ENCODE peak calls at places on chromosomes 16 and 17, in ten cellular contexts. One of them, this sample, is unnamed.

GRCh38 chr17:74449773-74450172 is 16.7 kb upstream of the CD300A start:
- DNase-seq in Calu3: no peak
- DNase-seq in WTC11: no peak
- DNase-seq in RWPE1: no peak
- DNase-seq in lower leg skin: no peak
- DNase-seq in tibial nerve: no peak
- DNase-seq in GM13976: no peak
- DNase-seq in progenitor cell of endocrine pancreas: no peak
- DNase-seq in mammary epithelial cell: no peak
- DNase-seq in HL-60: no peak
- DNase-seq in this sample: no peak

GRCh38 chr17:73953206-73954033 is 250.1 kb upstream of the RPL38 start:
- DNase-seq in Calu3: no peak
- DNase-seq in WTC11: no peak
- DNase-seq in RWPE1: no peak
- DNase-seq in lower leg skin: no peak
- DNase-seq in tibial nerve: no peak
- DNase-seq in GM13976: no peak
- DNase-seq in progenitor cell of endocrine pancreas: no peak
- DNase-seq in mammary epithelial cell: no peak
- DNase-seq in HL-60: no peak
- DNase-seq in this sample: no peak

GRCh38 chr17:75922173-75922961 is 17.7 kb upstream of the MRPL38 start:
- DNase-seq in Calu3: no peak
- DNase-seq in WTC11: no peak
- DNase-seq in RWPE1: no peak
- DNase-seq in lower leg skin: no peak
- DNase-seq in tibial nerve: no peak
- DNase-seq in GM13976: no peak
- DNase-seq in progenitor cell of endocrine pancreas: no peak
- DNase-seq in mammary epithelial cell: no peak
- DNase-seq in HL-60: no peak
- DNase-seq in this sample: no peak

GRCh38 chr16:10076037-10076436 is 106.2 kb downstream of the GRIN2A start:
- DNase-seq in Calu3: no peak
- DNase-seq in WTC11: no peak
- DNase-seq in RWPE1: no peak
- DNase-seq in lower leg skin: no peak
- DNase-seq in tibial nerve: no peak
- DNase-seq in GM13976: no peak
- DNase-seq in progenitor cell of endocrine pancreas: no peak
- DNase-seq in mammary epithelial cell: no peak
- DNase-seq in HL-60: no peak
- DNase-seq in this sample: no peak

GRCh38 chr17:76432712-76433336 is 20.1 kb downstream of the UBE2O start:
- DNase-seq in Calu3: no peak
- DNase-seq in WTC11: no peak
- DNase-seq in RWPE1: no peak
- DNase-seq in lower leg skin: no peak
- DNase-seq in tibial nerve: no peak
- DNase-seq in GM13976: no peak
- DNase-seq in progenitor cell of endocrine pancreas: no peak
- DNase-seq in mammary epithelial cell: no peak
- DNase-seq in HL-60: no peak
- DNase-seq in this sample: no peak

GRCh38 chr16:49567940-49568339 is 194.3 kb downstream of the C16orf78 start:
- DNase-seq in Calu3: no peak
- DNase-seq in WTC11: no peak
- DNase-seq in RWPE1: no peak
- DNase-seq in lower leg skin: no peak
- DNase-seq in tibial nerve: no peak
- DNase-seq in GM13976: no peak
- DNase-seq in progenitor cell of endocrine pancreas: no peak
- DNase-seq in mammary epithelial cell: no peak
- DNase-seq in HL-60: no peak
- DNase-seq in this sample: no peak

GRCh38 chr16:80441935-80442334 is 98.9 kb upstream of the DYNLRB2 start:
- DNase-seq in Calu3: no peak
- DNase-seq in WTC11: no peak
- DNase-seq in RWPE1: no peak
- DNase-seq in lower leg skin: no peak
- DNase-seq in tibial nerve: no peak
- DNase-seq in GM13976: no peak
- DNase-seq in progenitor cell of endocrine pancreas: no peak
- DNase-seq in mammary epithelial cell: no peak
- DNase-seq in HL-60: no peak
- DNase-seq in this sample: no peak

GRCh38 chr16:54366943-54367342 is 80.4 kb upstream of the IRX3 start:
- DNase-seq in Calu3: no peak
- DNase-seq in WTC11: no peak
- DNase-seq in RWPE1: no peak
- DNase-seq in lower leg skin: no peak
- DNase-seq in tibial nerve: no peak
- DNase-seq in GM13976: no peak
- DNase-seq in progenitor cell of endocrine pancreas: no peak
- DNase-seq in mammary epithelial cell: no peak
- DNase-seq in HL-60: no peak
- DNase-seq in this sample: no peak

GRCh38 chr16:77863250-77863649 is 74.9 kb downstream of the VAT1L start:
- DNase-seq in Calu3: no peak
- DNase-seq in WTC11: no peak
- DNase-seq in RWPE1: no peak
- DNase-seq in lower leg skin: no peak
- DNase-seq in tibial nerve: no peak
- DNase-seq in GM13976: no peak
- DNase-seq in progenitor cell of endocrine pancreas: no peak
- DNase-seq in mammary epithelial cell: no peak
- DNase-seq in HL-60: no peak
- DNase-seq in this sample: no peak

GRCh38 chr16:81523387-81524115 is 78.9 kb downstream of the CMIP start:
- DNase-seq in Calu3: peak; percentile 85
- DNase-seq in WTC11: no peak
- DNase-seq in RWPE1: peak; percentile 92
- DNase-seq in lower leg skin: peak; percentile 83
- DNase-seq in tibial nerve: no peak
- DNase-seq in GM13976: no peak
- DNase-seq in progenitor cell of endocrine pancreas: no peak
- DNase-seq in mammary epithelial cell: peak; percentile 95
- DNase-seq in HL-60: no peak
- DNase-seq in this sample: no peak

GRCh38 chr16:56401482-56401881 is 23.9 kb downstream of the AMFR start:
- DNase-seq in Calu3: peak; percentile 39
- DNase-seq in WTC11: peak; percentile 32
- DNase-seq in RWPE1: no peak
- DNase-seq in lower leg skin: no peak
- DNase-seq in tibial nerve: no peak
- DNase-seq in GM13976: peak; percentile 29
- DNase-seq in progenitor cell of endocrine pancreas: no peak
- DNase-seq in mammary epithelial cell: peak; percentile 12
- DNase-seq in HL-60: no peak
- DNase-seq in this sample: peak; percentile 27

GRCh38 chr16:87133112-87133850 is 183.9 kb downstream of the C16orf95 start:
- DNase-seq in Calu3: no peak
- DNase-seq in WTC11: no peak
- DNase-seq in RWPE1: no peak
- DNase-seq in lower leg skin: no peak
- DNase-seq in tibial nerve: no peak
- DNase-seq in GM13976: no peak
- DNase-seq in progenitor cell of endocrine pancreas: no peak
- DNase-seq in mammary epithelial cell: no peak
- DNase-seq in HL-60: no peak
- DNase-seq in this sample: no peak

GRCh38 chr16:23074423-23074822 is 74.8 kb downstream of the USP31 start:
- DNase-seq in Calu3: no peak
- DNase-seq in WTC11: no peak
- DNase-seq in RWPE1: no peak
- DNase-seq in lower leg skin: no peak
- DNase-seq in tibial nerve: no peak
- DNase-seq in GM13976: no peak
- DNase-seq in progenitor cell of endocrine pancreas: no peak
- DNase-seq in mammary epithelial cell: no peak
- DNase-seq in HL-60: no peak
- DNase-seq in this sample: no peak

GRCh38 chr17:59800530-59800942 is 92.2 kb downstream of the TUBD1 start:
- DNase-seq in Calu3: no peak
- DNase-seq in WTC11: no peak
- DNase-seq in RWPE1: no peak
- DNase-seq in lower leg skin: no peak
- DNase-seq in tibial nerve: no peak
- DNase-seq in GM13976: no peak
- DNase-seq in progenitor cell of endocrine pancreas: no peak
- DNase-seq in mammary epithelial cell: peak; percentile 11
- DNase-seq in HL-60: no peak
- DNase-seq in this sample: no peak

GRCh38 chr17:1521067-1521466 is 4.7 kb upstream of the INPP5K start:
- DNase-seq in Calu3: no peak
- DNase-seq in WTC11: no peak
- DNase-seq in RWPE1: no peak
- DNase-seq in lower leg skin: no peak
- DNase-seq in tibial nerve: no peak
- DNase-seq in GM13976: no peak
- DNase-seq in progenitor cell of endocrine pancreas: no peak
- DNase-seq in mammary epithelial cell: no peak
- DNase-seq in HL-60: no peak
- DNase-seq in this sample: no peak

GRCh38 chr16:15996432-15997109 is 47.2 kb downstream of the ABCC1 start:
- DNase-seq in Calu3: peak; percentile 55
- DNase-seq in WTC11: no peak
- DNase-seq in RWPE1: peak; percentile 68
- DNase-seq in lower leg skin: no peak
- DNase-seq in tibial nerve: peak; percentile 58
- DNase-seq in GM13976: no peak
- DNase-seq in progenitor cell of endocrine pancreas: no peak
- DNase-seq in mammary epithelial cell: peak; percentile 25
- DNase-seq in HL-60: no peak
- DNase-seq in this sample: no peak
- TF ChIP-seq CTCF in Calu3: no peak
- TF ChIP-seq CTCF in WTC11: no peak
- TF ChIP-seq CTCF in RWPE1: no peak
- TF ChIP-seq CTCF in lower leg skin: no peak
- TF ChIP-seq CTCF in tibial nerve: no peak
- TF ChIP-seq CTCF in GM13976: no peak
- TF ChIP-seq CTCF in progenitor cell of endocrine pancreas: no peak
- TF ChIP-seq CTCF in mammary epithelial cell: no peak
- TF ChIP-seq CTCF in HL-60: no peak
- TF ChIP-seq CTCF in this sample: no peak

GRCh38 chr17:43006639-43007551 is at the start of gene IFI35:
- DNase-seq in Calu3: peak; percentile 95
- DNase-seq in WTC11: peak; percentile 76
- DNase-seq in RWPE1: peak; percentile 71
- DNase-seq in lower leg skin: peak; percentile 86
- DNase-seq in tibial nerve: peak; percentile 80
- DNase-seq in GM13976: peak; percentile 89
- DNase-seq in progenitor cell of endocrine pancreas: no peak
- DNase-seq in mammary epithelial cell: peak; percentile 71
- DNase-seq in HL-60: peak; percentile 90
- DNase-seq in this sample: peak; percentile 90
- TF ChIP-seq CTCF in Calu3: peak; percentile 33
- TF ChIP-seq CTCF in WTC11: no peak
- TF ChIP-seq CTCF in RWPE1: peak; percentile 28
- TF ChIP-seq CTCF in lower leg skin: no peak
- TF ChIP-seq CTCF in tibial nerve: peak; percentile 30
- TF ChIP-seq CTCF in GM13976: peak; percentile 55
- TF ChIP-seq CTCF in progenitor cell of endocrine pancreas: peak; percentile 16
- TF ChIP-seq CTCF in mammary epithelial cell: peak; percentile 10
- TF ChIP-seq CTCF in HL-60: peak; percentile 23
- TF ChIP-seq CTCF in this sample: peak; percentile 66

DNA sequence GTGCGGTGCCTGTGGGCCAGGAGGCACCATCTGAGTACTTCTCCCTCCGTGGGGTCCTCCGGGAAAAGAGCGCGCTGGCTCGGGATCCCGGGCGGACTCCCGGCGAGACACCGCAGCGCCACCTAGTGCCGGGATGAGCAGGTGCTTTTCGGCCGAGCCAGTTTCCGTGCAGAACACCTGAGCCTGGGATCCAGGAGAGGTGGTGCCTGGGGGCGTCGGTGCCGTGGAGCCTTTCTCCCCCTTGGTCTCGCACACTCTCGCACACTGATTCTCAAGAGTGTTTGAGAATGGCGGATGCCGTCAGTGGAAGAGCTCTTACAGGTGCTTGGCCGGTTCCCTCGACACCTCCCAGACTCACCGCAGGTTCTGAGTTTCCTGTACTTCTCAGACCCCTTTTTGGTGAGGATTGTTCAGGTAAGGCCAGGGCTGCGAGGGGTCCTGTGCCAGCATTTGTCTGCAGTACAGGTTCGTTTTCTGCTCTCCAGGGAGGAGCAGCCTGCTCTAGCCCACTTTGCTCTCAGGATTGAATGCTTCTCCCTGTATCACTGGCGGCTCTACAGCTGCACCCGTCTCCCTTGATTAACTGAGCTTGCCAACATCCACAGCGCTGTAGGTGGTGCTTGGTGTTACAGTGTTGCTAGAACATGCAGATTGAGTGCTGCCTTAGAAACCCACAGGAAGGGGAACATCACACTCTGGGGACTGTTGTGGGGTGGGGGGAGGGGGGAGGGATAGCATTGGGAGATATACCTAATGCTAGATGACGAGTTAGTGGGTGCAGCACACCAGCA is 23.4 kb downstream of the TBCD start:
- DNase-seq in Calu3: peak; percentile 47
- DNase-seq in WTC11: peak; percentile 90
- DNase-seq in RWPE1: peak; percentile 81
- DNase-seq in lower leg skin: no peak
- DNase-seq in tibial nerve: peak; percentile 38
- DNase-seq in GM13976: peak; percentile 66
- DNase-seq in progenitor cell of endocrine pancreas: peak; percentile 53
- DNase-seq in mammary epithelial cell: no peak
- DNase-seq in HL-60: no peak
- DNase-seq in this sample: peak; percentile 68
- TF ChIP-seq CTCF in Calu3: peak; percentile 77
- TF ChIP-seq CTCF in WTC11: peak; percentile 82
- TF ChIP-seq CTCF in RWPE1: peak; percentile 98
- TF ChIP-seq CTCF in lower leg skin: no peak
- TF ChIP-seq CTCF in tibial nerve: peak; percentile 93
- TF ChIP-seq CTCF in GM13976: peak; percentile 70
- TF ChIP-seq CTCF in progenitor cell of endocrine pancreas: peak; percentile 79
- TF ChIP-seq CTCF in mammary epithelial cell: peak; percentile 68
- TF ChIP-seq CTCF in HL-60: peak; percentile 34
- TF ChIP-seq CTCF in this sample: peak; percentile 80

DNA sequence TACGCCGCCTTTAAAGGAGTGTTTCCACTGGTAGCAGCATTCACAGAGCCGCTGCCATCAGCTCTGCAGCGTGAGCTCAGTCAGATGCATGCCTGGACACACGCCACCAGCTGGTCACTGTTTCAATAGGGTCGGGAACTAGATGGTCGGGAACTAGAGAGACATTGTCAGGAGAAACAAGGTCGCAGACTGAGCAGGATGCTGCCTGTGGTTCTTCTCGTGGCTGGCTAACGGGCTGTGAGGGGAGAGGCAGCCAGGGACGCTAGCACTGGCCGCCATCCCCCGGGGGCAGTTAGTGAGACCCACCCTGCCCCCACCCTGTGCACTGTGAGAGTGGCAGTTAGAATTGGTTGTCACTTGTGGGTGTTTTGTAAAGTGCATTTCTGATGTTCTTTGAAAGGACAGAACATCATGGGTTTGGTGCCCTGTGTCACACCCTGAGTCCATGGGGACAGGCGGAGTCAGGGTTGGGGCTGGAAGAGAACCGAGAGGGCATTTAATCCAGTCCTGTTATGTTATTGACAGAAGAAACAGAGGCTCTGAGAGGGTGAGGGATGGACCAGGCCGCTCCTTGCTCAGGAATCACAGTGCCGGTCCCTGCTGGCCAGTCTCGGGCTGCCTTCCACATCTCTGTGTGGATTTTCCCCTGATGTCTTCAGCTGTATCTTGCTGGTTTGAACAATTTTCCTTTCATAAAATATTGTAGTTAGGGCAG is 86.4 kb downstream of the SPECC1 start:
- DNase-seq in Calu3: peak; percentile 22
- DNase-seq in WTC11: peak; percentile 54
- DNase-seq in RWPE1: peak; percentile 17
- DNase-seq in lower leg skin: peak; percentile 62
- DNase-seq in tibial nerve: peak; percentile 62
- DNase-seq in GM13976: no peak
- DNase-seq in progenitor cell of endocrine pancreas: peak; percentile 24
- DNase-seq in mammary epithelial cell: peak; percentile 36
- DNase-seq in HL-60: no peak
- DNase-seq in this sample: no peak
- TF ChIP-seq CTCF in Calu3: peak; percentile 19
- TF ChIP-seq CTCF in WTC11: no peak
- TF ChIP-seq CTCF in RWPE1: no peak
- TF ChIP-seq CTCF in lower leg skin: no peak
- TF ChIP-seq CTCF in tibial nerve: peak; percentile 39
- TF ChIP-seq CTCF in GM13976: no peak
- TF ChIP-seq CTCF in progenitor cell of endocrine pancreas: peak; percentile 53
- TF ChIP-seq CTCF in mammary epithelial cell: peak; percentile 8
- TF ChIP-seq CTCF in HL-60: no peak
- TF ChIP-seq CTCF in this sample: no peak